ENCODE peak calls at places on chromosomes 7 and 10, in seven cellular contexts. B is spleen, T is GM10248, A is GM12878, O is WTC11, J is epithelial cell of esophagus, Y is fibroblast of the aortic adventitia. U is an unnamed sample.
A peak's percentile ranks its signal among the peaks of the same experiment; 100 is the strongest.

GRCh38 chr7:82343-83155 is 109.8 kb upstream of the FAM20C start:
- DNase-seq in B (no peak), T (no peak), A (no peak), O (no peak), J (no peak), Y (no peak), U (no peak)

GRCh38 chr7:150404172-150404784 is 25.1 kb downstream of the ZNF775 start:
- DNase-seq in B (peak; percentile 82), T (no peak), A (no peak), O (peak; percentile 14), J (no peak), Y (no peak), U (no peak)

GRCh38 chr10:662686-663465 is 26.6 kb downstream of the DIP2C start:
- DNase-seq in B (no peak), T (no peak), A (no peak), O (no peak), J (no peak), Y (no peak), U (no peak)

GRCh38 chr10:25666276-25666675 is 267.8 kb upstream of the MYO3A start:
- DNase-seq in B (no peak), T (no peak), A (no peak), O (no peak), J (no peak), Y (no peak), U (no peak)

GRCh38 chr10:110629680-110630191 is 14.4 kb upstream of the RBM20 start:
- DNase-seq in B (no peak), T (no peak), A (no peak), O (no peak), J (peak; percentile 89), Y (peak; percentile 50), U (no peak)

GRCh38 chr7:156621628-156622027 is 18.9 kb upstream of the RNF32 start:
- DNase-seq in B (no peak), T (no peak), A (no peak), O (no peak), J (no peak), Y (no peak), U (no peak)

GRCh38 chr10:132570265-132570664 is 32.7 kb downstream of the INPP5A start:
- DNase-seq in B (no peak), T (no peak), A (no peak), O (peak; percentile 5), J (no peak), Y (no peak), U (no peak)

GRCh38 chr10:95254629-95255028 is 36.2 kb downstream of the PDLIM1 start:
- DNase-seq in B (no peak), T (no peak), A (no peak), O (no peak), J (no peak), Y (no peak), U (no peak)

GRCh38 chr7:55018361-55019328 is at the start of gene EGFR:
- DNase-seq in B (peak; percentile 81), T (peak; percentile 34), A (no peak), O (peak; percentile 62), J (peak; percentile 84), Y (peak; percentile 76), U (no peak)

GRCh38 chr10:72037266-72037665 is 51.1 kb downstream of the SPOCK2 start:
- DNase-seq in B (no peak), T (no peak), A (no peak), O (no peak), J (no peak), Y (no peak), U (no peak)

GRCh38 chr10:74293686-74294365 is 142.8 kb downstream of the ADK start:
- DNase-seq in B (no peak), T (no peak), A (no peak), O (no peak), J (peak; percentile 79), Y (peak; percentile 86), U (no peak)

GRCh38 chr7:49638166-49638565 is 135.3 kb upstream of the VWC2 start:
- DNase-seq in B (no peak), T (no peak), A (no peak), O (peak; percentile 25), J (no peak), Y (no peak), U (no peak)

GRCh38 chr10:116654816-116655215 is 34.1 kb downstream of the PNLIPRP2 start:
- DNase-seq in B (no peak), T (no peak), A (no peak), O (peak; percentile 32), J (no peak), Y (no peak), U (no peak)

GRCh38 chr7:28072876-28073514 is 107.6 kb downstream of the JAZF1 start:
- DNase-seq in B (no peak), T (no peak), A (no peak), O (no peak), J (no peak), Y (no peak), U (no peak)

GRCh38 chr10:118045154-118045841 is 1.4 kb downstream of the RAB11FIP2 start:
- DNase-seq in B (no peak), T (no peak), A (no peak), O (no peak), J (no peak), Y (no peak), U (no peak)

GRCh38 chr7:37671871-37672270 is 11.7 kb upstream of the GPR141 start:
- DNase-seq in B (no peak), T (no peak), A (no peak), O (no peak), J (peak; percentile 25), Y (no peak), U (no peak)

GRCh38 chr10:61987537-61987936 is 86.0 kb downstream of the ARID5B start:
- DNase-seq in B (no peak), T (no peak), A (no peak), O (no peak), J (no peak), Y (no peak), U (no peak)

GRCh38 chr10:11245510-11245909 is 227.8 kb downstream of the CELF2 start:
- DNase-seq in B (no peak), T (peak; percentile 54), A (peak; percentile 84), O (no peak), J (peak; percentile 30), Y (no peak), U (no peak)

DNA sequence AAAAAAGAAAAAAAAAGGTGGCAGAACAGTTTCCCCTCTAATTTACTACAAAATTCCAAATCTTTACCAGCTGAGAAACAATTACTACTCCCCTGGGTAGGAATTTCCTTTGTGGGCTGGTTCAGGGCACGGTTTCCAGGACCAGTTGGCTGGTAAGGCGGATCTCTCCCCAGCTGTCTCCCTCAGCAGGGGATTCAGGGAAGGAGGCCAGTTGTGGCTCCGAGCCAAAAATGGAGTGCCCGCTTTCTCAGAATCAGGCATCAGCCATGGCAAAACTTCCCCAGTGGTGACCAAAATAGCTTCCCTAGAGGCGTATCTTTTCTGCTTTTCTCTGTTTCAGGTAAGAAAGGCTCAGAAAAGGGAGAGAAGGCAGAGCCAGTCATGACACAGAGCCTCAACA is 91.2 kb downstream of the ZNF22 start:
- DNase-seq in B (no peak), T (no peak), A (no peak), O (no peak), J (no peak), Y (no peak), U (no peak)
- TF ChIP-seq CTCF in B (no peak), T (no peak), A (no peak), O (no peak), J (no peak), Y (no peak), U (no peak)

GRCh38 chr10:78852856-78853255 is 215.9 kb upstream of the ZMIZ1 start:
- DNase-seq in B (no peak), T (no peak), A (no peak), O (peak; percentile 71), J (peak; percentile 9), Y (peak; percentile 21), U (no peak)
- TF ChIP-seq CTCF in B (peak; percentile 25), T (peak; percentile 13), A (no peak), O (peak; percentile 42), J (no peak), Y (peak; percentile 15), U (no peak)

DNA sequence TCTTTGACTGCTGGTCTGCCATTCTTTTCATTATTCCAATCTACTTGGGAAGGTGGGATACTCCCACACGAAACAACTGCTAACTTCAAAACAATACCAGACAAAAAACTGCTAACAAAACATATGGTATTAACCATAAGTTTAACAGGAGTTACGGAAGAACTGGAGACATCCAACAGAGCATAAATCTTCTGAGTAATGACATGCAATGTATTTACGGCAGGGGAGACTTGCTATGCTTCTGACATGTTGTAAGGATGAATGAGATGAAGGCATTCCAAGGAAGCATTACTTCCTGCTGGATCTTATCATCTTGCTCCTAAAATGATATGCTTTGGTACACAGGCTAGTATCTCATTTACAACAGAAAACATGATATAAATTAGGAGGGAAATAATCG is 85.8 kb downstream of the ZNF92 start:
- DNase-seq in B (no peak), T (no peak), A (no peak), O (no peak), J (no peak), Y (no peak), U (no peak)
- TF ChIP-seq CTCF in B (no peak), T (no peak), A (no peak), O (no peak), J (no peak), Y (no peak), U (no peak)

GRCh38 chr7:114652041-114652440 is 237.4 kb downstream of the FOXP2 start:
- DNase-seq in B (no peak), T (no peak), A (no peak), O (no peak), J (peak; percentile 28), Y (no peak), U (no peak)

GRCh38 chr7:114647518-114647917 is 232.9 kb downstream of the FOXP2 start:
- DNase-seq in B (no peak), T (no peak), A (no peak), O (no peak), J (no peak), Y (no peak), U (no peak)

GRCh38 chr7:114649689-114650088 is 235.1 kb downstream of the FOXP2 start:
- DNase-seq in B (no peak), T (no peak), A (no peak), O (no peak), J (no peak), Y (no peak), U (no peak)

GRCh38 chr7:114648680-114649079 is 234.1 kb downstream of the FOXP2 start:
- DNase-seq in B (no peak), T (no peak), A (no peak), O (no peak), J (no peak), Y (no peak), U (no peak)

GRCh38 chr7:114650491-114650890 is 235.9 kb downstream of the FOXP2 start:
- DNase-seq in B (no peak), T (no peak), A (no peak), O (no peak), J (no peak), Y (no peak), U (no peak)
- TF ChIP-seq CTCF in B (no peak), T (no peak), A (no peak), O (no peak), J (no peak), Y (no peak), U (no peak)